ENCODE peak calls at places on chromosomes 7 and 10, in eight cellular contexts. W is stimulated activated CD4-positive, alpha-beta T cell treated with anti-CD3 and anti-CD28 coated beads, Interleukin-1b, Interleukin-23, amount 100 ng/mL, for 24 hours; T is frontal cortex; G is GM04504; N is left cardiac atrium; D is AG04450; V is stimulated activated CD8-positive, alpha-beta memory T cell treated with anti-CD3 and anti-CD28 coated beads, Interleukin-7, amount 100 ng/mL, for 48 hours; P is KBM-7. I is an unnamed sample.

GRCh38 chr10:74151057-74151878 is at the start of gene ADK:
- DNase-seq in W (peak), T (peak), G (peak), N (peak), D (peak), V (peak), P (peak), I (peak)

GRCh38 chr7:17556247-17556646 is 257.8 kb downstream of the AHR start:
- DNase-seq in W (no peak), T (no peak), G (no peak), N (no peak), D (no peak), V (no peak), P (no peak), I (no peak)

GRCh38 chr10:27504897-27505457 is 873 bp downstream of the RAB18 start:
- DNase-seq in W (no peak), T (no peak), G (no peak), N (no peak), D (no peak), V (no peak), P (no peak), I (no peak)

GRCh38 chr7:121505021-121505420 is 108.9 kb upstream of the FAM3C start:
- DNase-seq in W (no peak), T (no peak), G (peak), N (no peak), D (no peak), V (no peak), P (no peak), I (no peak)

GRCh38 chr10:102423372-102423968 is 2.8 kb downstream of the FBXL15 start:
- DNase-seq in W (no peak), T (no peak), G (no peak), N (no peak), D (no peak), V (no peak), P (no peak), I (no peak)

GRCh38 chr7:28029036-28029435 is 151.6 kb downstream of the JAZF1 start:
- DNase-seq in W (no peak), T (no peak), G (no peak), N (no peak), D (no peak), V (no peak), P (no peak), I (no peak)

GRCh38 chr7:26789481-26790175 is 74.8 kb downstream of the SKAP2 start:
- DNase-seq in W (no peak), T (no peak), G (no peak), N (no peak), D (no peak), V (no peak), P (no peak), I (no peak)

GRCh38 chr7:74056096-74056915 is 27.3 kb upstream of the LIMK1 start:
- DNase-seq in W (no peak), T (no peak), G (no peak), N (no peak), D (no peak), V (no peak), P (no peak), I (no peak)

GRCh38 chr7:83190659-83191389 is 28.1 kb upstream of the PCLO start:
- DNase-seq in W (no peak), T (no peak), G (no peak), N (no peak), D (no peak), V (no peak), P (no peak), I (no peak)

GRCh38 chr7:47577351-47577919 is 4.5 kb downstream of the TNS3 start:
- DNase-seq in W (no peak), T (no peak), G (no peak), N (no peak), D (no peak), V (no peak), P (peak), I (no peak)

GRCh38 chr7:74380720-74381119 is 73.0 kb upstream of the GTF2IRD1 start:
- DNase-seq in W (no peak), T (no peak), G (no peak), N (no peak), D (no peak), V (no peak), P (no peak), I (no peak)

GRCh38 chr10:97399843-97400545 is 1.1 kb downstream of the RRP12 start:
- DNase-seq in W (no peak), T (no peak), G (peak), N (peak), D (peak), V (no peak), P (peak), I (no peak)

GRCh38 chr7:44912775-44913347 is 27.5 kb upstream of the PURB start:
- DNase-seq in W (no peak), T (no peak), G (no peak), N (no peak), D (no peak), V (no peak), P (no peak), I (no peak)

GRCh38 chr7:131111081-131111576 is 216.5 kb upstream of the MKLN1 start:
- DNase-seq in W (no peak), T (no peak), G (peak), N (peak), D (no peak), V (no peak), P (peak), I (no peak)

GRCh38 chr7:84837405-84837804 is 349.5 kb downstream of the SEMA3D start:
- DNase-seq in W (no peak), T (no peak), G (peak), N (no peak), D (no peak), V (no peak), P (no peak), I (no peak)

GRCh38 chr10:3398825-3399646 is 226.5 kb upstream of the PITRM1 start:
- DNase-seq in W (no peak), T (peak), G (peak), N (peak), D (no peak), V (no peak), P (no peak), I (no peak)

GRCh38 chr10:3526721-3527120 is 258.3 kb downstream of the KLF6 start:
- DNase-seq in W (no peak), T (no peak), G (peak), N (no peak), D (peak), V (no peak), P (no peak), I (no peak)

GRCh38 chr7:937851-938484 is 16.5 kb downstream of the ADAP1 start:
- DNase-seq in W (no peak), T (no peak), G (no peak), N (no peak), D (no peak), V (no peak), P (no peak), I (no peak)

GRCh38 chr7:73839743-73840714 is 2.3 kb downstream of the METTL27 start:
- DNase-seq in W (no peak), T (no peak), G (no peak), N (no peak), D (no peak), V (no peak), P (no peak), I (no peak)

GRCh38 chr10:91034494-91035157 is 113.7 kb upstream of the ANKRD1 start:
- DNase-seq in W (no peak), T (no peak), G (no peak), N (peak), D (no peak), V (no peak), P (peak), I (no peak)

I was measured in DND-41.